ENCODE peak calls at places on chromosomes 11 and 22, in four cellular contexts. One of them, this sample, is unnamed.

GRCh38 chr22:34437140-34437539 is 516.9 kb upstream of the LARGE1 start:
- DNase-seq in stimulated activated CD4-positive, alpha-beta T cell treated with anti-CD3 and anti-CD28 coated beads, Interleukin-1b, Interleukin-23, amount 100 ng/mL, for 48 hours: no peak
- DNase-seq in astrocyte of the hippocampus: no peak
- DNase-seq in GM03348: no peak
- DNase-seq in this sample: no peak

GRCh38 chr22:45868586-45869443 is 108.1 kb downstream of the WNT7B start:
- DNase-seq in stimulated activated CD4-positive, alpha-beta T cell treated with anti-CD3 and anti-CD28 coated beads, Interleukin-1b, Interleukin-23, amount 100 ng/mL, for 48 hours: no peak
- DNase-seq in astrocyte of the hippocampus: no peak
- DNase-seq in GM03348: peak; percentile 4
- DNase-seq in this sample: no peak

GRCh38 chr11:66151273-66151672 is 81.2 kb downstream of the PACS1 start:
- DNase-seq in stimulated activated CD4-positive, alpha-beta T cell treated with anti-CD3 and anti-CD28 coated beads, Interleukin-1b, Interleukin-23, amount 100 ng/mL, for 48 hours: no peak
- DNase-seq in astrocyte of the hippocampus: no peak
- DNase-seq in GM03348: no peak
- DNase-seq in this sample: no peak

GRCh38 chr22:41862530-41863266 is 29.8 kb downstream of the SREBF2 start:
- DNase-seq in stimulated activated CD4-positive, alpha-beta T cell treated with anti-CD3 and anti-CD28 coated beads, Interleukin-1b, Interleukin-23, amount 100 ng/mL, for 48 hours: peak; percentile 77
- DNase-seq in astrocyte of the hippocampus: peak; percentile 29
- DNase-seq in GM03348: peak; percentile 46
- DNase-seq in this sample: peak; percentile 83

GRCh38 chr11:120273432-120273831 is 33.5 kb downstream of the POU2F3 start:
- DNase-seq in stimulated activated CD4-positive, alpha-beta T cell treated with anti-CD3 and anti-CD28 coated beads, Interleukin-1b, Interleukin-23, amount 100 ng/mL, for 48 hours: no peak
- DNase-seq in astrocyte of the hippocampus: no peak
- DNase-seq in GM03348: peak; percentile 39
- DNase-seq in this sample: no peak

GRCh38 chr11:47879259-47880184 is 31.4 kb upstream of the NUP160 start:
- DNase-seq in stimulated activated CD4-positive, alpha-beta T cell treated with anti-CD3 and anti-CD28 coated beads, Interleukin-1b, Interleukin-23, amount 100 ng/mL, for 48 hours: no peak
- DNase-seq in astrocyte of the hippocampus: no peak
- DNase-seq in GM03348: no peak
- DNase-seq in this sample: no peak

GRCh38 chr11:61114913-61115312 is 12.6 kb downstream of the CD5 start:
- DNase-seq in stimulated activated CD4-positive, alpha-beta T cell treated with anti-CD3 and anti-CD28 coated beads, Interleukin-1b, Interleukin-23, amount 100 ng/mL, for 48 hours: no peak
- DNase-seq in astrocyte of the hippocampus: no peak
- DNase-seq in GM03348: no peak
- DNase-seq in this sample: no peak

GRCh38 chr11:64925536-64926449 is 1.3 kb downstream of the PPP2R5B start:
- DNase-seq in stimulated activated CD4-positive, alpha-beta T cell treated with anti-CD3 and anti-CD28 coated beads, Interleukin-1b, Interleukin-23, amount 100 ng/mL, for 48 hours: no peak
- DNase-seq in astrocyte of the hippocampus: no peak
- DNase-seq in GM03348: no peak
- DNase-seq in this sample: no peak

GRCh38 chr11:119373917-119374631 is 7.4 kb downstream of the USP2 start:
- DNase-seq in stimulated activated CD4-positive, alpha-beta T cell treated with anti-CD3 and anti-CD28 coated beads, Interleukin-1b, Interleukin-23, amount 100 ng/mL, for 48 hours: peak; percentile 52
- DNase-seq in astrocyte of the hippocampus: peak; percentile 87
- DNase-seq in GM03348: peak; percentile 84
- DNase-seq in this sample: peak; percentile 75

GRCh38 chr11:64864473-64865285 is 13.7 kb downstream of the EHD1 start:
- DNase-seq in stimulated activated CD4-positive, alpha-beta T cell treated with anti-CD3 and anti-CD28 coated beads, Interleukin-1b, Interleukin-23, amount 100 ng/mL, for 48 hours: peak; percentile 83
- DNase-seq in astrocyte of the hippocampus: peak; percentile 96
- DNase-seq in GM03348: peak; percentile 87
- DNase-seq in this sample: peak; percentile 84

GRCh38 chr22:19841641-19842385 is 12.9 kb downstream of the GNB1L start:
- DNase-seq in stimulated activated CD4-positive, alpha-beta T cell treated with anti-CD3 and anti-CD28 coated beads, Interleukin-1b, Interleukin-23, amount 100 ng/mL, for 48 hours: no peak
- DNase-seq in astrocyte of the hippocampus: no peak
- DNase-seq in GM03348: no peak
- DNase-seq in this sample: no peak

GRCh38 chr11:45897556-45897955 is 9.5 kb downstream of the FREY1 start:
- DNase-seq in stimulated activated CD4-positive, alpha-beta T cell treated with anti-CD3 and anti-CD28 coated beads, Interleukin-1b, Interleukin-23, amount 100 ng/mL, for 48 hours: no peak
- DNase-seq in astrocyte of the hippocampus: no peak
- DNase-seq in GM03348: no peak
- DNase-seq in this sample: no peak

GRCh38 chr11:64438986-64439771 is 80.2 kb downstream of the RPS6KA4 start:
- DNase-seq in stimulated activated CD4-positive, alpha-beta T cell treated with anti-CD3 and anti-CD28 coated beads, Interleukin-1b, Interleukin-23, amount 100 ng/mL, for 48 hours: no peak
- DNase-seq in astrocyte of the hippocampus: no peak
- DNase-seq in GM03348: no peak
- DNase-seq in this sample: no peak

GRCh38 chr11:123253909-123254308 is 58.9 kb upstream of the CLMP start:
- DNase-seq in stimulated activated CD4-positive, alpha-beta T cell treated with anti-CD3 and anti-CD28 coated beads, Interleukin-1b, Interleukin-23, amount 100 ng/mL, for 48 hours: no peak
- DNase-seq in astrocyte of the hippocampus: no peak
- DNase-seq in GM03348: peak; percentile 37
- DNase-seq in this sample: no peak

GRCh38 chr11:34653851-34654490 is 33.1 kb downstream of the EHF start:
- DNase-seq in stimulated activated CD4-positive, alpha-beta T cell treated with anti-CD3 and anti-CD28 coated beads, Interleukin-1b, Interleukin-23, amount 100 ng/mL, for 48 hours: peak; percentile 47
- DNase-seq in astrocyte of the hippocampus: peak; percentile 94
- DNase-seq in GM03348: peak; percentile 74
- DNase-seq in this sample: peak; percentile 29

GRCh38 chr22:30204015-30204741 is 42.4 kb downstream of the LIF start:
- DNase-seq in stimulated activated CD4-positive, alpha-beta T cell treated with anti-CD3 and anti-CD28 coated beads, Interleukin-1b, Interleukin-23, amount 100 ng/mL, for 48 hours: no peak
- DNase-seq in astrocyte of the hippocampus: no peak
- DNase-seq in GM03348: no peak
- DNase-seq in this sample: no peak

GRCh38 chr11:74896311-74896710 is 52.6 kb downstream of the XRRA1 start:
- DNase-seq in stimulated activated CD4-positive, alpha-beta T cell treated with anti-CD3 and anti-CD28 coated beads, Interleukin-1b, Interleukin-23, amount 100 ng/mL, for 48 hours: no peak
- DNase-seq in astrocyte of the hippocampus: no peak
- DNase-seq in GM03348: no peak
- DNase-seq in this sample: no peak

GRCh38 chr11:64809781-64810241 is 540 bp downstream of the MEN1 start:
- DNase-seq in stimulated activated CD4-positive, alpha-beta T cell treated with anti-CD3 and anti-CD28 coated beads, Interleukin-1b, Interleukin-23, amount 100 ng/mL, for 48 hours: no peak
- DNase-seq in astrocyte of the hippocampus: peak; percentile 52
- DNase-seq in GM03348: peak; percentile 41
- DNase-seq in this sample: peak; percentile 23

GRCh38 chr22:17974087-17974486 is 50.3 kb downstream of the MICAL3 start:
- DNase-seq in stimulated activated CD4-positive, alpha-beta T cell treated with anti-CD3 and anti-CD28 coated beads, Interleukin-1b, Interleukin-23, amount 100 ng/mL, for 48 hours: no peak
- DNase-seq in astrocyte of the hippocampus: no peak
- DNase-seq in GM03348: no peak
- DNase-seq in this sample: no peak

GRCh38 chr22:45891021-45891421 is 85.9 kb downstream of the WNT7B start:
- DNase-seq in stimulated activated CD4-positive, alpha-beta T cell treated with anti-CD3 and anti-CD28 coated beads, Interleukin-1b, Interleukin-23, amount 100 ng/mL, for 48 hours: no peak
- DNase-seq in astrocyte of the hippocampus: no peak
- DNase-seq in GM03348: no peak
- DNase-seq in this sample: no peak

GRCh38 chr22:29308791-29309262 is 2.4 kb downstream of the GAS2L1 start:
- DNase-seq in stimulated activated CD4-positive, alpha-beta T cell treated with anti-CD3 and anti-CD28 coated beads, Interleukin-1b, Interleukin-23, amount 100 ng/mL, for 48 hours: no peak
- DNase-seq in astrocyte of the hippocampus: peak; percentile 76
- DNase-seq in GM03348: peak; percentile 79
- DNase-seq in this sample: peak; percentile 35

GRCh38 chr22:19036523-19037273 is 85.5 kb downstream of the DGCR2 start:
- DNase-seq in stimulated activated CD4-positive, alpha-beta T cell treated with anti-CD3 and anti-CD28 coated beads, Interleukin-1b, Interleukin-23, amount 100 ng/mL, for 48 hours: no peak
- DNase-seq in astrocyte of the hippocampus: no peak
- DNase-seq in GM03348: no peak
- DNase-seq in this sample: no peak

GRCh38 chr11:13009921-13010736 is 1.0 kb downstream of the RASSF10 start:
- DNase-seq in stimulated activated CD4-positive, alpha-beta T cell treated with anti-CD3 and anti-CD28 coated beads, Interleukin-1b, Interleukin-23, amount 100 ng/mL, for 48 hours: no peak
- DNase-seq in astrocyte of the hippocampus: peak; percentile 77
- DNase-seq in GM03348: peak; percentile 20
- DNase-seq in this sample: no peak

GRCh38 chr11:1107316-1108245 is 32.9 kb downstream of the MUC2 start:
- DNase-seq in stimulated activated CD4-positive, alpha-beta T cell treated with anti-CD3 and anti-CD28 coated beads, Interleukin-1b, Interleukin-23, amount 100 ng/mL, for 48 hours: no peak
- DNase-seq in astrocyte of the hippocampus: no peak
- DNase-seq in GM03348: no peak
- DNase-seq in this sample: no peak

GRCh38 chr11:69403556-69404215 is 77.8 kb upstream of the LINC01488 start:
- DNase-seq in stimulated activated CD4-positive, alpha-beta T cell treated with anti-CD3 and anti-CD28 coated beads, Interleukin-1b, Interleukin-23, amount 100 ng/mL, for 48 hours: no peak
- DNase-seq in astrocyte of the hippocampus: peak; percentile 38
- DNase-seq in GM03348: peak; percentile 49
- DNase-seq in this sample: no peak

GRCh38 chr22:38270091-38270972 is 2.5 kb downstream of the TMEM184B start:
- DNase-seq in stimulated activated CD4-positive, alpha-beta T cell treated with anti-CD3 and anti-CD28 coated beads, Interleukin-1b, Interleukin-23, amount 100 ng/mL, for 48 hours: no peak
- DNase-seq in astrocyte of the hippocampus: peak; percentile 46
- DNase-seq in GM03348: no peak
- DNase-seq in this sample: no peak

GRCh38 chr11:131042041-131042390 is 125.7 kb upstream of the SNX19 start:
- DNase-seq in stimulated activated CD4-positive, alpha-beta T cell treated with anti-CD3 and anti-CD28 coated beads, Interleukin-1b, Interleukin-23, amount 100 ng/mL, for 48 hours: no peak
- DNase-seq in astrocyte of the hippocampus: no peak
- DNase-seq in GM03348: no peak
- DNase-seq in this sample: no peak

GRCh38 chr11:1053121-1053901 is 16.8 kb upstream of the MUC6 start:
- DNase-seq in stimulated activated CD4-positive, alpha-beta T cell treated with anti-CD3 and anti-CD28 coated beads, Interleukin-1b, Interleukin-23, amount 100 ng/mL, for 48 hours: no peak
- DNase-seq in astrocyte of the hippocampus: no peak
- DNase-seq in GM03348: no peak
- DNase-seq in this sample: no peak

GRCh38 chr11:32215157-32215556 is 124.3 kb downstream of the RCN1 start:
- DNase-seq in stimulated activated CD4-positive, alpha-beta T cell treated with anti-CD3 and anti-CD28 coated beads, Interleukin-1b, Interleukin-23, amount 100 ng/mL, for 48 hours: no peak
- DNase-seq in astrocyte of the hippocampus: no peak
- DNase-seq in GM03348: no peak
- DNase-seq in this sample: no peak

GRCh38 chr22:44147821-44148574 is 32.7 kb upstream of the PARVG start:
- DNase-seq in stimulated activated CD4-positive, alpha-beta T cell treated with anti-CD3 and anti-CD28 coated beads, Interleukin-1b, Interleukin-23, amount 100 ng/mL, for 48 hours: no peak
- DNase-seq in astrocyte of the hippocampus: peak; percentile 93
- DNase-seq in GM03348: peak; percentile 30
- DNase-seq in this sample: no peak

GRCh38 chr22:50544078-50544745 is 1.5 kb upstream of the KLHDC7B start:
- DNase-seq in stimulated activated CD4-positive, alpha-beta T cell treated with anti-CD3 and anti-CD28 coated beads, Interleukin-1b, Interleukin-23, amount 100 ng/mL, for 48 hours: peak; percentile 85
- DNase-seq in astrocyte of the hippocampus: peak; percentile 77
- DNase-seq in GM03348: peak; percentile 84
- DNase-seq in this sample: peak; percentile 91

GRCh38 chr11:71184421-71185210 is 67.8 kb downstream of the SHANK2 start:
- DNase-seq in stimulated activated CD4-positive, alpha-beta T cell treated with anti-CD3 and anti-CD28 coated beads, Interleukin-1b, Interleukin-23, amount 100 ng/mL, for 48 hours: no peak
- DNase-seq in astrocyte of the hippocampus: no peak
- DNase-seq in GM03348: no peak
- DNase-seq in this sample: no peak

GRCh38 chr11:17428930-17429329 is 40.5 kb upstream of the KCNJ11 start:
- DNase-seq in stimulated activated CD4-positive, alpha-beta T cell treated with anti-CD3 and anti-CD28 coated beads, Interleukin-1b, Interleukin-23, amount 100 ng/mL, for 48 hours: no peak
- DNase-seq in astrocyte of the hippocampus: no peak
- DNase-seq in GM03348: no peak
- DNase-seq in this sample: no peak

GRCh38 chr11:117960406-117960805 is 25.8 kb upstream of the IL10RA start:
- DNase-seq in stimulated activated CD4-positive, alpha-beta T cell treated with anti-CD3 and anti-CD28 coated beads, Interleukin-1b, Interleukin-23, amount 100 ng/mL, for 48 hours: no peak
- DNase-seq in astrocyte of the hippocampus: no peak
- DNase-seq in GM03348: no peak
- DNase-seq in this sample: no peak

GRCh38 chr11:95372097-95372656 is 141.2 kb upstream of the SESN3 start:
- DNase-seq in stimulated activated CD4-positive, alpha-beta T cell treated with anti-CD3 and anti-CD28 coated beads, Interleukin-1b, Interleukin-23, amount 100 ng/mL, for 48 hours: no peak
- DNase-seq in astrocyte of the hippocampus: no peak
- DNase-seq in GM03348: no peak
- DNase-seq in this sample: no peak

GRCh38 chr11:68950268-68950667 is 30.5 kb downstream of the MRGPRD start:
- DNase-seq in stimulated activated CD4-positive, alpha-beta T cell treated with anti-CD3 and anti-CD28 coated beads, Interleukin-1b, Interleukin-23, amount 100 ng/mL, for 48 hours: no peak
- DNase-seq in astrocyte of the hippocampus: peak; percentile 47
- DNase-seq in GM03348: peak; percentile 41
- DNase-seq in this sample: no peak

GRCh38 chr22:50296658-50297490 is 10.6 kb downstream of the PLXNB2 start:
- DNase-seq in stimulated activated CD4-positive, alpha-beta T cell treated with anti-CD3 and anti-CD28 coated beads, Interleukin-1b, Interleukin-23, amount 100 ng/mL, for 48 hours: no peak
- DNase-seq in astrocyte of the hippocampus: no peak
- DNase-seq in GM03348: no peak
- DNase-seq in this sample: no peak

GRCh38 chr11:5620606-5621521 is 3.9 kb upstream of the TRIM34 start:
- DNase-seq in stimulated activated CD4-positive, alpha-beta T cell treated with anti-CD3 and anti-CD28 coated beads, Interleukin-1b, Interleukin-23, amount 100 ng/mL, for 48 hours: no peak
- DNase-seq in astrocyte of the hippocampus: peak; percentile 80
- DNase-seq in GM03348: peak; percentile 64
- DNase-seq in this sample: no peak